ENCODE peak calls at places on chromosomes 11 and 22, in six cellular contexts. N is A549, W is SK-N-SH, B is HepG2, R is K562, D is GM12878. U is an unnamed sample.

GRCh38 chr11:842370-843002 is at the start of the genes POLR2L and TSPAN4:
- DNase-seq in N (no peak), W (peak), B (peak), R (peak), D (no peak), U (peak)

GRCh38 chr11:131666006-131666405 is 295.6 kb downstream of the NTM start:
- DNase-seq in N (no peak), W (no peak), B (no peak), R (no peak), D (no peak), U (no peak)

GRCh38 chr11:130518164-130518563 is 69.7 kb downstream of the ADAMTS15 start:
- DNase-seq in N (no peak), W (no peak), B (no peak), R (no peak), D (no peak), U (no peak)

GRCh38 chr11:32497951-32498350 is 62.6 kb upstream of the WT1 start:
- DNase-seq in N (no peak), W (no peak), B (no peak), R (no peak), D (no peak), U (no peak)

GRCh38 chr11:62324738-62325556 is 12.3 kb upstream of the ASRGL1 start:
- DNase-seq in N (peak), W (peak), B (peak), R (peak), D (no peak), U (peak)

GRCh38 chr11:24496728-24497396 is at the start of gene LUZP2:
- DNase-seq in N (no peak), W (peak), B (no peak), R (no peak), D (no peak), U (peak)

GRCh38 chr22:19086944-19087343 is 35.3 kb downstream of the DGCR2 start:
- DNase-seq in N (no peak), W (no peak), B (no peak), R (no peak), D (no peak), U (peak)

GRCh38 chr22:20116376-20116950 is 559 bp downstream of the RANBP1 start:
- DNase-seq in N (no peak), W (no peak), B (no peak), R (peak), D (no peak), U (no peak)

GRCh38 chr11:61075891-61076290 is 26.4 kb upstream of the CD5 start:
- DNase-seq in N (no peak), W (no peak), B (peak), R (no peak), D (no peak), U (peak)

GRCh38 chr11:118277312-118277711 is 13.2 kb upstream of the MPZL2 start:
- DNase-seq in N (no peak), W (no peak), B (peak), R (no peak), D (no peak), U (peak)

GRCh38 chr11:70066136-70066520 is 12.0 kb upstream of the ANO1 start:
- DNase-seq in N (no peak), W (no peak), B (no peak), R (no peak), D (no peak), U (no peak)

GRCh38 chr11:128734439-128735224 is 40.8 kb downstream of the FLI1 start:
- DNase-seq in N (no peak), W (no peak), B (no peak), R (no peak), D (no peak), U (no peak)

GRCh38 chr22:24518228-24518627 is 23.1 kb downstream of the UPB1 start:
- DNase-seq in N (no peak), W (no peak), B (no peak), R (no peak), D (no peak), U (no peak)

GRCh38 chr11:84022221-84022620 is 736.1 kb upstream of the CCDC90B start:
- DNase-seq in N (no peak), W (no peak), B (no peak), R (no peak), D (no peak), U (no peak)

GRCh38 chr22:21972293-21972779 is 10.3 kb downstream of the TOP3B start:
- DNase-seq in N (peak), W (peak), B (peak), R (peak), D (no peak), U (peak)

GRCh38 chr11:9332655-9333054 is 18.3 kb upstream of the TMEM41B start:
- DNase-seq in N (no peak), W (no peak), B (no peak), R (no peak), D (no peak), U (no peak)

GRCh38 chr11:112745958-112746357 is 215.3 kb upstream of the NCAM1 start:
- DNase-seq in N (no peak), W (no peak), B (no peak), R (no peak), D (no peak), U (no peak)

GRCh38 chr11:45771194-45771941 is 33.6 kb upstream of the SLC35C1 start:
- DNase-seq in N (peak), W (peak), B (peak), R (peak), D (no peak), U (peak)

GRCh38 chr11:538431-539051 is 1.2 kb downstream of the LRRC56 start:
- DNase-seq in N (no peak), W (no peak), B (no peak), R (no peak), D (no peak), U (no peak)

GRCh38 chr11:46537851-46538295 is 56.0 kb downstream of the AMBRA1 start:
- DNase-seq in N (peak), W (peak), B (peak), R (peak), D (no peak), U (peak)

GRCh38 chr11:848988-849824 is 6.6 kb downstream of the TSPAN4 start:
- DNase-seq in N (no peak), W (peak), B (no peak), R (no peak), D (no peak), U (no peak)

GRCh38 chr11:71246559-71246958 is 5.8 kb downstream of the SHANK2 start:
- DNase-seq in N (no peak), W (peak), B (no peak), R (no peak), D (no peak), U (no peak)

GRCh38 chr22:37708580-37709444 is 12.0 kb downstream of the TRIOBP start:
- DNase-seq in N (no peak), W (no peak), B (no peak), R (no peak), D (no peak), U (no peak)

GRCh38 chr11:132804258-132804657 is 728.0 kb downstream of the OPCML start:
- DNase-seq in N (no peak), W (no peak), B (no peak), R (no peak), D (no peak), U (no peak)

GRCh38 chr11:60005360-60005759 is 11.6 kb upstream of the OOSP4B start:
- DNase-seq in N (no peak), W (no peak), B (no peak), R (no peak), D (no peak), U (no peak)
- TF ChIP-seq SMC3 in N (no peak), W (no peak), B (no peak), R (no peak), D (no peak), U (no peak)

GRCh38 chr11:117195761-117196160 is 3.4 kb upstream of the TAGLN start:
- DNase-seq in N (no peak), W (no peak), B (no peak), R (no peak), D (no peak), U (no peak)

GRCh38 chr11:117198613-117199012 is 557 bp upstream of the TAGLN start:
- DNase-seq in N (no peak), W (no peak), B (no peak), R (no peak), D (no peak), U (no peak)

GRCh38 chr11:117199061-117199915 is at the start of gene TAGLN:
- DNase-seq in N (no peak), W (no peak), B (peak), R (no peak), D (no peak), U (peak)

GRCh38 chr11:117197006-117197405 is 2.2 kb upstream of the TAGLN start:
- DNase-seq in N (no peak), W (no peak), B (no peak), R (no peak), D (no peak), U (no peak)

DNA sequence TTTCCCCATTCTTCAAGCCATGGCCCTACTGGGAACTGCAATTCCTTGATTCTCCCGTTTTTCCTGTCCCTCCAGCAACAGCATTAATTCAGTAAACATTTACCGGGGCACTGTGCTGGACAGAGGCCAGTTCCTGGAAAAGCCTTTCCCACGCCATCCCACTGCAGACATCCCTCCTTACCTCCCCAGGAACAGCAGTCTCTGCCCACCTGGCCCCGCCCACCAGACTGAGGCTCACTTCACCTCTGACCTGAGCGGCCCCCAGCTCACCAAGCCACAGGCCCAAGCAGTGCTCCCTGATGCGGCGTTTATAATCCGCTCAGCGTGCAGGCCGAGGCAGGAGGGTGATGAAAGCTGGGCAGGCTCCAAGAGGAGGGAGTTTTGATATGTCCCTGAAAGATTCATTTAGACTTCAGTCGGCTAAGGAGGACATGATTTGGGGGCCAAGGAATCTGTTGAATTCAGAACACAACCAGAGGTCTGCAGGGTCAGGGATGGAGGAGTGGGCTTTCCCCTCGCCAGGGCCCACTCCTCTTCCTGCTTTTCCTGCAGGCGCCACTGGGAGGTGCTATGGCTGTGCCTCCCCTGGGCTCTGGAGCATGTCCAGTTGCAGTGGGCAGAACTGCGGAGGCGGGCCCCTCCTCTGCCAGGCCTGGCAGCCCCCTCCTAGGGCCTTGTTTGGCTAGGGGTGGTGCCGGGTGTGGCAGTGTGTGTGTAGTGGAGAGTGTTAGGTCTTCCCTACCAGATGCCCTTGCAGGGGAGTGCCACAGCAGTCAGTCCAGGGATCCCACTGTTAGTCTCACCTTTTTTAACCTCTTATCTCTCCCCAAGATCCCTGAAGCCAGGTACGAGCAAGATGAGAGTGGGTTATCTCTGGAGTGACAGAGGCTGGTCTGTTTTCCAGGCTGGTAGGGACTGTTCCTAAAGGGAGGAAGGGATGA is 1.4 kb upstream of the TAGLN start:
- DNase-seq in N (no peak), W (peak), B (no peak), R (peak), D (no peak), U (peak)
- TF ChIP-seq SMC3 in N (no peak), W (no peak), B (no peak), R (no peak), D (no peak), U (no peak)

DNA sequence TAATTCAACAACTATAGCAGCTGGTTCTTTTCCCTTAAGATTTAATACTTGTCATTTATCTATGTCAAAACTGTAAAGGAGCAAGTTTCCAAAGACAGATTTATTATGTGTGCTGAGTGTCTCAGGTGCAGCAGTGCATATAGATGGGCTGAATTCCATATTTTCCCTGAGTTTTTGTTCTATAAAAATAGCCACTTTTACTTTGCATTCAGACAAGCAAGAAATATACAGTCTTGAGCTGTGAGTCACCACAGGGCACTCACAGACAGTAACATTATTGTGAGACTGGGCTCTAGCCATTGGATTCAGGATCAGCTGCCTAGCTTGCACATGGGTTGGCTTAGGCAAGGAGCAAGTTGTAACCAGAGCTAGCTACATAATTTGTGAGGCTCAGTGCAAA is 173.8 kb downstream of the CSNK2A3 start:
- DNase-seq in N (peak), W (no peak), B (no peak), R (no peak), D (no peak), U (peak)
- TF ChIP-seq SMC3 in N (no peak), W (no peak), B (no peak), R (no peak), D (no peak), U (no peak)

GRCh38 chr11:10450451-10451398 is 4.3 kb upstream of the AMPD3 start:
- DNase-seq in N (peak), W (peak), B (peak), R (no peak), D (no peak), U (no peak)
- TF ChIP-seq SMC3 in N (no peak), W (no peak), B (no peak), R (no peak), D (no peak), U (no peak)

GRCh38 chr22:27122561-27122960 is 465.2 kb downstream of the MIAT start:
- DNase-seq in N (no peak), W (no peak), B (no peak), R (no peak), D (no peak), U (no peak)

GRCh38 chr22:27125539-27125938 is 468.2 kb downstream of the MIAT start:
- DNase-seq in N (no peak), W (no peak), B (no peak), R (no peak), D (no peak), U (no peak)

GRCh38 chr22:27123880-27124279 is 466.5 kb downstream of the MIAT start:
- DNase-seq in N (no peak), W (no peak), B (no peak), R (no peak), D (no peak), U (no peak)

GRCh38 chr22:27128461-27129080 is 471.2 kb downstream of the MIAT start:
- DNase-seq in N (no peak), W (no peak), B (no peak), R (no peak), D (no peak), U (no peak)

GRCh38 chr22:27124336-27125023 is 467.1 kb downstream of the MIAT start:
- DNase-seq in N (no peak), W (no peak), B (no peak), R (no peak), D (no peak), U (no peak)
- TF ChIP-seq SMC3 in N (no peak), W (no peak), B (no peak), R (no peak), D (no peak), U (no peak)

GRCh38 chr22:48943567-48944432 is 883.9 kb downstream of the BRD1 start:
- DNase-seq in N (peak), W (peak), B (peak), R (peak), D (no peak), U (no peak)
- TF ChIP-seq SMC3 in N (peak), W (peak), B (peak), R (no peak), D (no peak), U (no peak)

GRCh38 chr22:33657670-33658069 is 262.6 kb downstream of the LARGE1 start:
- DNase-seq in N (no peak), W (no peak), B (no peak), R (no peak), D (no peak), U (no peak)

GRCh38 chr22:33653525-33654063 is 266.7 kb downstream of the LARGE1 start:
- DNase-seq in N (no peak), W (no peak), B (no peak), R (no peak), D (no peak), U (no peak)

GRCh38 chr22:33652596-33652995 is 267.7 kb downstream of the LARGE1 start:
- DNase-seq in N (no peak), W (no peak), B (peak), R (no peak), D (no peak), U (peak)

GRCh38 chr22:33656808-33657628 is 263.3 kb downstream of the LARGE1 start:
- DNase-seq in N (no peak), W (peak), B (no peak), R (no peak), D (no peak), U (no peak)

DNA sequence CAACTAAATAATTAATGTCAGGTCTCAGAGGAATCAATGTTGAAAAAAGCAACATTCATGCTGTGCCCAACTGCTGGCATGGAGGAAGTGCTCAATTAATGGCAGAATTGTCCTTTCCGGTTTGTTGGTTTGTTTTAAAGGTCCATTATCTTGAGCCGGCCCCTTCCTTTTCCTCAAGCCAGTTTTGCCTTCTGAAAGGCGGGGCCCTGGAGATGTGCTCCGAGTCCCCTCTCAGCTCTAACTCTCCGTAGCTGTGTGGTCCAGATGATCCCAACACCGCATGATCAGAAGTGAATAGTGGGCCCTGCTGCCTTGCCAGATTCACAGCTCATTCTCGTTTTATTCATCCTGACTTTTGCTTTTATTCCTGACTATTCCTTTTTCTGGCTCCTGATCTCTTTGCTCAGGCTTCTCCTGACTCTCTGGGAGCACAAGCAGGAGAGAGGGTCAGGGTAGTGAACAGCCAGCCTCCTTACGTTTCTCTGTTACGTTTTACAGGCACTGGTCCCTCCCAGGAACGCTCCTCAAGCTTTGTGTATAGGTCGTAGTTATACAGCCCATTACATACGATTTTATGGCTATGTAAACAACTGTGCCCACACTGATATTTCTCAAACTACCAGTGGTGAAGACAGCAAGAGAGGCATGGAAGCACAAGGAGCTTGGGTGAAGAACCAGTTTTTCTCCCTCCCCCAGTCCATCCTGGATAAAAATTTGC is 265.9 kb downstream of the LARGE1 start:
- DNase-seq in N (no peak), W (no peak), B (no peak), R (no peak), D (no peak), U (no peak)
- TF ChIP-seq SMC3 in N (no peak), W (no peak), B (no peak), R (no peak), D (no peak), U (no peak)

DNA sequence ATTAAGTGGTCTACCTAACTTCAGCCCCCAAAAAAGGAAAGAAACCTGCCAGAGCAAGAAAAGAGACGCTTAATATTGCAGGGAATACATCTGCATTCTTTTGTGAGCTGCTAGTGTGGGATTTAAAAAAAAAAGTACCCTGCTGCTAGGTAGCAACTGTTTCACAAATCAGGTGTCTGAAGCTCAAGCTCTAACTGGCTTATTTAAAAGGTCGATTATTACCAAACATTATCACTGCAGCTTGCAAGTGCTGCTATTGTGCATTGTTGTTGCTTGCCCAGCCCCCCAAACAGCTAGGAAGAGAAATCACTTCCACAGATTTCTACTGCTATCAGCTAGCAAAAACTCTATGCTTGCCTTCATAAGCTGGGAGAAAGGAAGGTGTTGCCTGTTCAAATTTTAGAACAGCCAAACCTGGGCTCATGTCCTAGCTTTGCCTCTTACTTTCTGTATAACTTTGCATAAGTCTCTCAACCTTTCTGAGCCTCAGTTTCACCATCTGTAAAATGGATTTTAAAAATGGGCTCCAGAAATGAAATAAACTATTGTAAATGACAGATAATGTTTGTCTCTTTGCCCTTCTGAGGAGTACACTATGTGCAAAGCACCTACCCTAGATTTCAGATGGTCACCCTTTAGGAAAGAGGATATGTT is 68.9 kb downstream of the FAM168A start:
- DNase-seq in N (no peak), W (no peak), B (no peak), R (no peak), D (no peak), U (no peak)
- TF ChIP-seq SMC3 in N (no peak), W (no peak), B (no peak), R (no peak), D (no peak), U (no peak)

DNA sequence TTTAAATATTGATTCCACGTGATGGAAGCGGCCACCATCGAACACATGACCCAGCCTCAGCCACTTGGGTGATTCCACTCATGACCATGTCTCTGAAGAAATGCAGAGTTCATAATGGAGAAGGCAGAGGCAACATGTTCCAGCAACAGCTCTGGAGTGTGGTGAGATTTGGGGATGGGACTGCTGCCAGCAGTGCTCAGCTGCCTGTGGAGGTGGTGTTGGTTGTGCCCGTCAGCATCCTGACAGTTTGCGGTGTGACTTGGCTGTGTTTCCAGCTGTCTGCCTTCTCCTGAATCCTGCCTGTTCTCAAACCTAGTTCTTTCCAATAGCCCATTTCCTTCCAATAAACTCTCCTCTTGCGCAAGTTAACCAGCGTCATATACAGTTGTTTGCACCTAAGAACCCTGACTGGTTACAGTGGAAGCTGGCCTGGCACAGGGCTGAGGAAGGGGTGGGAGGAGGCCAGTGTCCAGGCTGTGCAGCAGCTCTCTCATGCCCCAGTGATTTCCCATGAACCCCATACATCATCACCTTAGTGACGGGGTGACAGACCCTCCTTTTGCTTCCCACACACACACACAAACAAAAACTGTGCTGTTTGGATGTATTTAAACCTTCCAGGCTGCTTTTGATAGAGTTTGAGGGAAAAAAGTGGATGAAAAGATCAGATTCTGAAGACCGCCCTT is 22.0 kb upstream of the OR8B8 start:
- DNase-seq in N (no peak), W (no peak), B (no peak), R (no peak), D (no peak), U (peak)
- TF ChIP-seq SMC3 in N (no peak), W (no peak), B (no peak), R (no peak), D (no peak), U (no peak)

U was measured in IMR-90.